ENCODE peak calls at places on chromosomes 16 and 17, in four cellular contexts. K, W, D and M are unnamed samples.
A peak's percentile ranks its signal among the peaks of the same experiment; 100 is the strongest.

GRCh38 chr16:8736123-8736680 is 61.2 kb downstream of the TMEM186 start:
- DNase-seq in K (no peak), W (no peak), D (no peak), M (no peak)

GRCh38 chr16:55179858-55180585 is 144.0 kb upstream of the IRX6 start:
- DNase-seq in K (peak; percentile 54), W (no peak), D (no peak), M (no peak)

GRCh38 chr16:70685938-70686375 is at the start of gene MTSS2:
- DNase-seq in K (peak; percentile 97), W (no peak), D (peak; percentile 20), M (peak; percentile 84)

GRCh38 chr17:48792033-48792798 is 24.8 kb downstream of the TTLL6 start:
- DNase-seq in K (no peak), W (no peak), D (no peak), M (no peak)

GRCh38 chr17:39563476-39563875 is 44.2 kb downstream of the NEUROD2 start:
- DNase-seq in K (peak; percentile 71), W (no peak), D (no peak), M (no peak)

GRCh38 chr17:83176956-83177583 is 97.7 kb downstream of the METRNL start:
- DNase-seq in K (no peak), W (no peak), D (no peak), M (no peak)

GRCh38 chr16:50622029-50622428 is 59.1 kb downstream of the SNX20 start:
- DNase-seq in K (no peak), W (no peak), D (no peak), M (no peak)

GRCh38 chr17:12078791-12079190 is 58.1 kb downstream of the MAP2K4 start:
- DNase-seq in K (no peak), W (no peak), D (no peak), M (no peak)

GRCh38 chr17:48760411-48760810 is 31.9 kb upstream of the HOXB13 start:
- DNase-seq in K (no peak), W (no peak), D (no peak), M (no peak)

GRCh38 chr17:18362509-18363020 is 785 bp downstream of the SHMT1 start:
- DNase-seq in K (peak; percentile 55), W (no peak), D (no peak), M (peak; percentile 57)

GRCh38 chr17:74870512-74870911 is 2.3 kb downstream of the FDXR start:
- DNase-seq in K (no peak), W (no peak), D (no peak), M (no peak)

GRCh38 chr17:2755941-2756724 is 6.7 kb upstream of the CCDC92B start:
- DNase-seq in K (peak; percentile 86), W (no peak), D (no peak), M (no peak)

GRCh38 chr17:74430706-74431567 is 951 bp upstream of the GPRC5C start:
- DNase-seq in K (peak; percentile 75), W (no peak), D (no peak), M (peak; percentile 72)

GRCh38 chr17:20967776-20968175 is 75.0 kb downstream of the USP22 start:
- DNase-seq in K (no peak), W (no peak), D (no peak), M (no peak)

GRCh38 chr17:49519781-49520180 is 24.7 kb downstream of the NGFR start:
- DNase-seq in K (no peak), W (no peak), D (no peak), M (no peak)

GRCh38 chr16:29007865-29008593 is 23.2 kb downstream of the LAT start:
- DNase-seq in K (no peak), W (no peak), D (peak; percentile 71), M (no peak)

GRCh38 chr17:57808882-57809281 is 41.0 kb downstream of the MRPS23 start:
- DNase-seq in K (no peak), W (no peak), D (no peak), M (no peak)

GRCh38 chr16:86244188-86244587 is 266.1 kb upstream of the FOXF1 start:
- DNase-seq in K (no peak), W (no peak), D (no peak), M (no peak)

GRCh38 chr16:62041401-62041800 is 5.2 kb upstream of the CDH8 start:
- DNase-seq in K (peak; percentile 84), W (no peak), D (no peak), M (peak; percentile 25)

GRCh38 chr17:10262451-10262850 is 64.0 kb upstream of the GAS7 start:
- DNase-seq in K (no peak), W (no peak), D (no peak), M (no peak)

GRCh38 chr17:2090210-2090641 is 35.3 kb downstream of the HIC1 start:
- DNase-seq in K (no peak), W (no peak), D (peak; percentile 18), M (no peak)

GRCh38 chr17:73952498-73953205 is 250.8 kb upstream of the RPL38 start:
- DNase-seq in K (peak; percentile 81), W (no peak), D (peak; percentile 46), M (peak; percentile 51)

GRCh38 chr17:80513892-80514291 is 30.7 kb upstream of the RPTOR start:
- DNase-seq in K (no peak), W (no peak), D (no peak), M (no peak)

GRCh38 chr17:43908111-43908721 is 880 bp upstream of the MPP2 start:
- DNase-seq in K (peak; percentile 85), W (no peak), D (peak; percentile 56), M (peak; percentile 78)
- H3K27ac ChIP-seq in K (no peak overlapping the region), W (no peak overlapping the region), D (no peak overlapping the region), M (peak overlapping the region; percentile 98)

GRCh38 chr17:79111097-79111496 is 36.5 kb downstream of the ENGASE start:
- DNase-seq in K (no peak), W (no peak), D (no peak), M (no peak)

GRCh38 chr17:79115487-79115886 is 40.9 kb downstream of the ENGASE start:
- DNase-seq in K (no peak), W (no peak), D (no peak), M (no peak)

GRCh38 chr17:79112471-79112870 is 37.8 kb downstream of the ENGASE start:
- DNase-seq in K (no peak), W (no peak), D (no peak), M (no peak)

GRCh38 chr17:79114455-79115301 is 40.1 kb downstream of the ENGASE start:
- DNase-seq in K (peak; percentile 73), W (no peak), D (no peak), M (no peak)

GRCh38 chr17:79113699-79114098 is 39.1 kb downstream of the ENGASE start:
- DNase-seq in K (no peak), W (no peak), D (no peak), M (no peak)
- H3K27ac ChIP-seq in K (no peak overlapping the region), W (no peak overlapping the region), D (no peak overlapping the region), M (no peak overlapping the region)

GRCh38 chr16:4412854-4413253 is 3.5 kb downstream of the CORO7 start:
- DNase-seq in K (no peak), W (no peak), D (no peak), M (no peak)

GRCh38 chr16:4412159-4412558 is 4.2 kb downstream of the CORO7 start:
- DNase-seq in K (no peak), W (no peak), D (no peak), M (no peak)

GRCh38 chr16:4409081-4409932 is 7.1 kb downstream of the CORO7 start:
- DNase-seq in K (no peak), W (no peak), D (no peak), M (no peak)

GRCh38 chr16:4410335-4411075 is 5.9 kb downstream of the CORO7 start:
- DNase-seq in K (no peak), W (no peak), D (no peak), M (peak; percentile 30)

GRCh38 chr16:4411684-4412083 is 4.7 kb downstream of the CORO7 start:
- DNase-seq in K (no peak), W (no peak), D (no peak), M (peak; percentile 83)
- H3K27ac ChIP-seq in K (no peak overlapping the region), W (no peak overlapping the region), D (no peak overlapping the region), M (peak overlapping the region; percentile 99)

GRCh38 chr16:67957622-67958021 is 10.8 kb downstream of the SLC12A4 start:
- DNase-seq in K (no peak), W (no peak), D (no peak), M (no peak)

GRCh38 chr16:67962135-67962534 is 6.3 kb downstream of the SLC12A4 start:
- DNase-seq in K (no peak), W (no peak), D (no peak), M (no peak)

GRCh38 chr16:67959520-67959919 is 8.9 kb downstream of the SLC12A4 start:
- DNase-seq in K (no peak), W (no peak), D (no peak), M (no peak)

GRCh38 chr16:67961551-67961957 is 6.9 kb downstream of the SLC12A4 start:
- DNase-seq in K (no peak), W (no peak), D (no peak), M (no peak)

DNA sequence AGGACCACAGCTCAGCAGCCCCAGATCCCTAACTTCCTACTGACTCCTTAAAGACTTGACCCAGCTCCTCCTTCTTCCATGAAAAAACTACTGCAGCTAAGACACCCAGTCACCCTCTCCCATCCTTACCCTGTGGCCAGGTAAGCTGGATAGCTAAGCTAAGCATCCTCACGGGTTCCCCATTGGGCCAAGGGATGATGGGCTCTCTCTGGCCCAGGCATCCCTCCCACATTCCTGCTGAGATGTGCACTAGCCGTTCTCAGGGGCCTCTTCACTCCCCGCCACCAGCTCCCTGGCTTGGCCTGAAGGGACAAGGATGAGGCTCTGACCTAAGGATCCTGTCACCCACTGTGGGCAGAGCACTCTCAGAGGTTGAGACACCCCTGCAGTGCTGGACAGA is 8.5 kb downstream of the SLC12A4 start:
- DNase-seq in K (no peak), W (no peak), D (no peak), M (no peak)
- H3K27ac ChIP-seq in K (no peak overlapping the region), W (no peak overlapping the region), D (no peak overlapping the region), M (no peak overlapping the region)

GRCh38 chr17:34850964-34851363 is 110.3 kb downstream of the CCT6B start:
- DNase-seq in K (no peak), W (no peak), D (no peak), M (no peak)

GRCh38 chr17:34852141-34852540 is 109.1 kb downstream of the CCT6B start:
- DNase-seq in K (no peak), W (no peak), D (no peak), M (no peak)

GRCh38 chr17:34847939-34848338 is 113.3 kb downstream of the CCT6B start:
- DNase-seq in K (no peak), W (no peak), D (no peak), M (no peak)

GRCh38 chr17:34852614-34853013 is 108.6 kb downstream of the CCT6B start:
- DNase-seq in K (no peak), W (no peak), D (no peak), M (no peak)

DNA sequence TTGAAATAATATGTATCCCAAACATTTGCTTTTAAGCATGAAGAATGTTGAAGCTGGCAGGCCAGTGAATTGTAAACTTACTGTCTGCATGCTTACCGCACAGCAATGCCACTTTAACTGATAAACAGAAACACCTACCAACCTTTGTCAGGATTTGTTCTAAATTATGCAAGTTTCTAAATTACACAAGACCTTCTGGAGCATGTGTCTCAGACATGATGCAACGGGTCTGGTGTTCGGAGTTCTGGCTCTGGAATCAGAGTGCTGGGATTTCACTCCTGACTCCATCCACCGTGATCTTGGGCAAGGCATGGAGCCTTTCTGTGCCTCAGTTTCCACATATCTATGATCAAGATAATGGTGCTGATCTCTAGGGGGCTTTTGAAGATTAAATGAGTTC is 111.2 kb downstream of the CCT6B start:
- DNase-seq in K (no peak), W (no peak), D (no peak), M (no peak)
- H3K27ac ChIP-seq in K (no peak overlapping the region), W (no peak overlapping the region), D (no peak overlapping the region), M (no peak overlapping the region)